ENCODE peak calls at places on chromosome 19, in seven cellular contexts. L, I, T, U, G, E and B are unnamed samples. For H3K4me1, the result is how much of the 10 kb centered on the place peaks cover.

GRCh38 chr19:33394006-33394722 is 20.7 kb downstream of the CEBPG start:
- DNase-seq in E (peak), L (peak), T (no peak), U (peak), G (peak), I (peak), B (no peak)

GRCh38 chr19:3788991-3789778 is 3.0 kb upstream of the MATK start:
- DNase-seq in G (no peak), T (no peak), U (no peak), L (no peak), I (peak), E (no peak), B (no peak)

GRCh38 chr19:35940839-35941238 is 4.7 kb downstream of the LRFN3 start:
- DNase-seq in I (no peak), U (no peak), T (no peak), L (no peak), G (no peak), E (no peak), B (no peak)

GRCh38 chr19:34274284-34274826 is 20.0 kb downstream of the GARRE1 start:
- DNase-seq in E (no peak), T (no peak), G (no peak), I (no peak), L (peak), U (no peak), B (no peak)

GRCh38 chr19:32718286-32718685 is 1.3 kb upstream of the TDRD12 start:
- DNase-seq in G (no peak), L (no peak), T (no peak), U (no peak), I (no peak), E (no peak), B (no peak)

GRCh38 chr19:33285441-33285927 is 16.9 kb downstream of the CEBPA start:
- DNase-seq in U (no peak), L (no peak), T (no peak), G (no peak), I (no peak), E (no peak), B (no peak)

GRCh38 chr19:11242864-11243797 is 3.7 kb downstream of the ANGPTL8 start:
- DNase-seq in U (peak), G (peak), L (peak), T (peak), E (peak), I (peak), B (peak)

GRCh38 chr19:35291916-35292315 is at the start of gene MAG:
- DNase-seq in I (no peak), L (no peak), U (no peak), T (no peak), G (no peak), E (no peak), B (no peak)

GRCh38 chr19:38499532-38499931 is 66.0 kb downstream of the RYR1 start:
- DNase-seq in E (no peak), L (no peak), U (no peak), G (no peak), T (no peak), I (no peak), B (no peak)

GRCh38 chr19:2315818-2316353 is 7.9 kb upstream of the LINGO3 start:
- DNase-seq in L (peak), T (no peak), G (peak), U (peak), E (peak), I (peak), B (no peak)

GRCh38 chr19:55636723-55637122 is 4.1 kb upstream of the ZNF580 start:
- DNase-seq in E (no peak), I (no peak), U (no peak), L (no peak), G (no peak), T (no peak), B (no peak)
- H3K4me3 ChIP-seq in E (no peak), I (no peak), U (no peak), L (peak), G (peak), T (no peak), B (no peak)

GRCh38 chr19:6392219-6393073 is 518 bp downstream of the GTF2F1 start:
- DNase-seq in I (no peak), L (no peak), T (no peak), E (no peak), G (no peak), U (no peak), B (no peak)

GRCh38 chr19:6394831-6395230 is 1.9 kb upstream of the GTF2F1 start:
- DNase-seq in T (no peak), I (no peak), U (no peak), E (no peak), L (no peak), G (no peak), B (no peak)

GRCh38 chr19:6393982-6394412 is 1.0 kb upstream of the GTF2F1 start:
- DNase-seq in U (no peak), E (peak), I (no peak), T (no peak), L (no peak), G (no peak), B (no peak)

GRCh38 chr19:6396305-6396704 is 3.3 kb upstream of the GTF2F1 start:
- DNase-seq in U (no peak), L (no peak), E (no peak), T (no peak), I (no peak), G (no peak), B (no peak)

GRCh38 chr19:6393074-6393981 is at the start of gene GTF2F1:
- DNase-seq in T (peak), U (peak), L (peak), E (peak), I (peak), G (peak), B (peak)
- TF ChIP-seq CTCF in T (no peak), U (peak), L (no peak), E (no peak), I (peak), G (peak), B (no peak)

DNA sequence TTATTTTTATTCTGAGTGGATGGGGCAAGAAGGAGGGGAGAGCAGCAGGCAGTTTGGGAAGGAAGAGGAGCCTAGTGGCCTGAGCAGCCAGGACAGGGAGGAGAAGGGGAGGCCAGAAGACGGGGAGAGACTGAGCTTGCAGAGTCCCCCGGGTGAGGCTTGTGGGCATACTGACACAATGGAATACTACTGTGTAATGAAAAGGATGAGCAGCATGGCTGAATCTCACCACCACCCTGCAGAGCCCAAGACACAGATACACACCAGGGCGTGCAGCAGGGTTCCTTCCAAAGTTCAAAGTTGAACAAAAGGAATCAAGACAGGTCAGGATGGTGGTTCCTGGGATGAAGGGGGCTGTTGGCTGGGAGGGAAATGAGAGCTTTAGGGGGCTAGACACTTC is 8.1 kb upstream of the SMG9 start:
- DNase-seq in I (no peak), G (no peak), U (no peak), T (no peak), E (peak), L (no peak), B (no peak)
- H3K4me1 ChIP-seq in I (half or more), G (under half), U (under half), T (under half), E (under half), L (under half), B (under half)

GRCh38 chr19:52991484-52991883 is 22.2 kb upstream of the ERVV-1 start:
- DNase-seq in L (peak), U (no peak), E (no peak), T (no peak), G (no peak), I (no peak), B (no peak)
- H3K4me3 ChIP-seq in L (no peak), U (no peak), E (no peak), T (no peak), G (no peak), I (no peak), B (no peak)

GRCh38 chr19:15418588-15419412 is at the start of gene AKAP8L:
- DNase-seq in U (peak), I (peak), T (peak), G (peak), E (peak), L (peak), B (peak)

GRCh38 chr19:15421136-15421535 is 2.3 kb upstream of the AKAP8L start:
- DNase-seq in G (no peak), U (no peak), L (no peak), I (no peak), T (no peak), E (no peak), B (no peak)

GRCh38 chr19:15417699-15418098 is 1.1 kb downstream of the AKAP8L start:
- DNase-seq in E (peak), U (no peak), I (peak), G (no peak), L (peak), T (no peak), B (no peak)

GRCh38 chr19:15418112-15418587 is 638 bp downstream of the AKAP8L start:
- DNase-seq in T (no peak), E (no peak), I (no peak), G (no peak), U (no peak), L (peak), B (no peak)

GRCh38 chr19:15419413-15420025 is 731 bp upstream of the AKAP8L start:
- DNase-seq in T (no peak), U (no peak), I (no peak), L (no peak), G (no peak), E (peak), B (no peak)
- TF ChIP-seq CTCF in T (peak), U (no peak), I (peak), L (no peak), G (no peak), E (no peak), B (no peak)

DNA sequence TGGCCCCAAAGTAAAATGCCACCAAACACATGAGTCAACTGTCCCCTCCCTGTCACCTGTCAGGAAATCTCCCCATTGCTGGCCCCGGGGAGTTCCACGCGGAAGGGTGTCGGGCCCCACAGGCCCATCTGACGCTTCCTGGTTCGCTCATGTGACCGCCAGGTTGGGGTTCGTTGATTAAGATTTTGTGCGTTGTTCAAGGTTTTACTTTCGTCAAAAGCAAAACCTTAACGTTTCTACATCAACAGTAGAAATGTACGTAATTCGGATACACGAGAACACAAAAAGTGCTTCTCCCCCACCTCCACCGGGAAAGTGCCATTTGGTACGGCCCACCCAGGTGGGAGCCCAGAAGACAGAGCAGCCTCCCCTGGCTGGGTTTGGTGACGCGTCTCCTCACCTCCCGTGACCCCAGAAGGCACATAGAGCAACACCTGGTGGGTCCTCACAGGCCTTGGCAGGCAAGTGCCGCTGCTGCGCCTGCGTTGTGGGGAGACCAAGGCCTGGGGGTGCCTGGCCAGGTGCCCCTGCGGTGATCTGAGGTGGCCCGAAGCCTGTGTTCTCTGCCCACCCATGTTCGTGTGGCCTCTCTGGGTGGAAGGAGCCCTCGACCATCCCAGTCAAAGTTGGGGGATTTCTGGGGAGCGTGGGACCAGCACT is 161.6 kb downstream of the KDM4B start:
- DNase-seq in L (no peak), G (no peak), T (no peak), I (peak), U (no peak), E (no peak), B (no peak)
- H3K4me1 ChIP-seq in L (under half), G (under half), T (under half), I (half or more), U (under half), E (under half), B (under half)

GRCh38 chr19:14718522-14719113 is 28.8 kb downstream of the ZNF333 start:
- DNase-seq in I (no peak), E (no peak), T (no peak), U (no peak), L (peak), G (no peak), B (no peak)
- H3K4me3 ChIP-seq in I (no peak), E (no peak), T (no peak), U (no peak), L (no peak), G (no peak), B (no peak)

DNA sequence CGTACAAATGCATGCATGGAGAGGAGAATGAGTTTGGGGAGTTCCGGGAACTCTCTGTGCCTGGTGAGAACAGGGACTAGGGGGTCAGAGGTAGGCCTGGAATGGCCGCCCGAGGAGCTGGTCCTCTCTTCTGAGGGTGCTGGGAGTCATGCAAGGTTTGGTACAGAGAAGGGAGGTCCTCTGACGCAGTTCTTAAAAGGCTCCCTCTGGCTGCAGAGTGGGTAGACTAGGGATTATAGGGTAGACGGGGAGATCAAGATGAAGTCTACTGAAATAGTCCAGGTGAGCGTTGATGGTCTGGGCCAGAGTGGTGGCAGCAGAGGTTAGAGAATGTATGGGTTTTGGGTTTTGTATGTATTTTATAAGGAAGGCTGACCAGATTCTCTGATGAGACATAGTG is 796 bp downstream of the ZNF304 start:
- DNase-seq in G (no peak), L (no peak), I (no peak), T (no peak), E (no peak), U (no peak), B (no peak)
- TF ChIP-seq CTCF in G (no peak), L (no peak), I (no peak), T (no peak), E (no peak), U (no peak), B (no peak)

DNA sequence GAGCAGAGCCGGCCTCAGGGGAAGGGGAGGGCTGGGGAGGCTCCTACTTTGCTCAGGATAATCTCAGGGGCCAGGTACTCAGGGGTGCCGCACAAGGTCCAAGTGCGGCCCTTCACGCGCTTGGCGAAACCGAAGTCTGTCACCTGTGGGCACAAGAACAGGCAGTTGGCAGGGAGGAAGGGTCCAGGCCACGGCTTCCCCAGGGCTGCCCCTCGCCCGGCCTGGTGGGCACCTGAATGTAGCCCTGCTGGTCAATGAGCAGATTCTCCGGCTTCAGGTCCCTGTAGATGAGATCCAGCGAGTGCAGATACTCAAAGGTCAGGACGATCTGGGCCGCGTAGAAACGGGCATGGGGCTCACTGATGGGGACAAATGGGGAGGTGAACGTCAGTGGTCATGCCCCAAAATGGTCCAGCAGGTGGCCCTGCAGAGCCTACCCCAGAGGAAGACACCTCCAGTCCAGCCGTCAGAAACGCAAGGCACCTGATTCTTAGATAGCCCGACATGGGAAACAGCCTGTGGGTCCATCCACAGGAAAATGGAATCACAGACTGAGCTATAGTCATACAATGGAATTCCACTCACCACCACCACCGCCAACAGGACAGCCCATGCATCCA is 7.1 kb upstream of the SAMD1 start:
- DNase-seq in I (no peak), T (no peak), E (no peak), U (no peak), G (no peak), L (no peak), B (no peak)
- H3K4me1 ChIP-seq in I (under half), T (under half), E (under half), U (under half), G (under half), L (under half), B (under half)

GRCh38 chr19:40143612-40144011 is 47.6 kb upstream of the MAP3K10 start:
- DNase-seq in U (no peak), E (no peak), L (no peak), T (no peak), G (no peak), I (peak), B (no peak)
- H3K4me3 ChIP-seq in U (no peak), E (no peak), L (no peak), T (no peak), G (no peak), I (no peak), B (no peak)